ENCODE peak calls at places on chromosomes 1 and 21, in eight cellular contexts. One of them, this sample, is unnamed.

GRCh38 chr1:113416515-113416914 is 26.2 kb downstream of the MAGI3 start:
- DNase-seq in AG04450: no peak
- DNase-seq in HFF-Myc: no peak
- DNase-seq in fibroblast of the aortic adventitia: no peak
- DNase-seq in thoracic aorta: no peak
- DNase-seq in IMR-90: no peak
- DNase-seq in esophagus squamous epithelium: no peak
- DNase-seq in right lobe of liver: no peak
- DNase-seq in this sample: no peak

GRCh38 chr21:29436143-29436542 is 137.4 kb downstream of the BACH1 start:
- DNase-seq in AG04450: no peak
- DNase-seq in thoracic aorta: no peak
- DNase-seq in esophagus squamous epithelium: no peak
- DNase-seq in IMR-90: no peak
- DNase-seq in right lobe of liver: no peak
- DNase-seq in fibroblast of the aortic adventitia: peak
- DNase-seq in HFF-Myc: no peak
- DNase-seq in this sample: no peak

GRCh38 chr21:22474403-22474802 is 1476.2 kb downstream of the NCAM2 start:
- DNase-seq in thoracic aorta: no peak
- DNase-seq in esophagus squamous epithelium: no peak
- DNase-seq in IMR-90: no peak
- DNase-seq in fibroblast of the aortic adventitia: no peak
- DNase-seq in AG04450: no peak
- DNase-seq in right lobe of liver: no peak
- DNase-seq in HFF-Myc: no peak
- DNase-seq in this sample: no peak

GRCh38 chr21:31673513-31673912 is 14.0 kb downstream of the SOD1 start:
- DNase-seq in IMR-90: no peak
- DNase-seq in thoracic aorta: no peak
- DNase-seq in HFF-Myc: no peak
- DNase-seq in esophagus squamous epithelium: no peak
- DNase-seq in fibroblast of the aortic adventitia: no peak
- DNase-seq in right lobe of liver: no peak
- DNase-seq in AG04450: no peak
- DNase-seq in this sample: no peak

GRCh38 chr1:164588388-164589341 is 29.7 kb downstream of the PBX1 start:
- DNase-seq in thoracic aorta: no peak
- DNase-seq in IMR-90: peak
- DNase-seq in right lobe of liver: no peak
- DNase-seq in AG04450: peak
- DNase-seq in fibroblast of the aortic adventitia: peak
- DNase-seq in esophagus squamous epithelium: no peak
- DNase-seq in HFF-Myc: peak
- DNase-seq in this sample: no peak

GRCh38 chr1:22500476-22500875 is 48.8 kb downstream of the ZBTB40 start:
- DNase-seq in AG04450: peak
- DNase-seq in HFF-Myc: peak
- DNase-seq in thoracic aorta: no peak
- DNase-seq in esophagus squamous epithelium: no peak
- DNase-seq in fibroblast of the aortic adventitia: peak
- DNase-seq in IMR-90: peak
- DNase-seq in right lobe of liver: peak
- DNase-seq in this sample: no peak

GRCh38 chr1:45170151-45170742 is 36.2 kb downstream of the ZSWIM5 start:
- DNase-seq in esophagus squamous epithelium: no peak
- DNase-seq in HFF-Myc: no peak
- DNase-seq in right lobe of liver: no peak
- DNase-seq in fibroblast of the aortic adventitia: no peak
- DNase-seq in thoracic aorta: no peak
- DNase-seq in AG04450: no peak
- DNase-seq in IMR-90: no peak
- DNase-seq in this sample: no peak

GRCh38 chr1:204574856-204575145 is 58.6 kb downstream of the MDM4 start:
- DNase-seq in IMR-90: peak
- DNase-seq in HFF-Myc: peak
- DNase-seq in right lobe of liver: no peak
- DNase-seq in esophagus squamous epithelium: no peak
- DNase-seq in AG04450: no peak
- DNase-seq in thoracic aorta: no peak
- DNase-seq in fibroblast of the aortic adventitia: no peak
- DNase-seq in this sample: no peak

GRCh38 chr1:28412731-28413130 is 43.2 kb downstream of the PHACTR4 start:
- DNase-seq in fibroblast of the aortic adventitia: no peak
- DNase-seq in AG04450: no peak
- DNase-seq in right lobe of liver: no peak
- DNase-seq in IMR-90: no peak
- DNase-seq in thoracic aorta: no peak
- DNase-seq in HFF-Myc: no peak
- DNase-seq in esophagus squamous epithelium: no peak
- DNase-seq in this sample: no peak

DNA sequence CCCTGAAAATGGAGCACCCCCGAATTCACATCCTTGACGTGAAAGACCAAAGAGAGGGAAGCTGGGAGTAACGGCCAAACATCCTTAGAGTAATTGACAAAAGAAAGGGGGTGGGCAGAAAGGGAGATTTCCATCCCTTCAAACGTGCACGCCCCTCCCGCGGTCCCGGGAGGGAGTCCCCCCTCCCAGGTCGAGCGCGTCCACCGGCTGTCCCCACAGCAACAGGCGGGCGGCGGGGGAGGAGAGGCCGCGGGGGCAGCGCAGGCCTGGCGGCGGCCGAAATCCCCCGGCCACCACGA is 5.3 kb upstream of the PROX1 start:
- DNase-seq in HFF-Myc: no peak
- DNase-seq in esophagus squamous epithelium: no peak
- DNase-seq in AG04450: no peak
- DNase-seq in right lobe of liver: no peak
- DNase-seq in thoracic aorta: no peak
- DNase-seq in IMR-90: no peak
- DNase-seq in fibroblast of the aortic adventitia: no peak
- DNase-seq in this sample: no peak
- H3K4me3 ChIP-seq in HFF-Myc: no peak
- H3K4me3 ChIP-seq in esophagus squamous epithelium: peak
- H3K4me3 ChIP-seq in AG04450: no peak
- H3K4me3 ChIP-seq in right lobe of liver: peak
- H3K4me3 ChIP-seq in thoracic aorta: peak
- H3K4me3 ChIP-seq in IMR-90: no peak
- H3K4me3 ChIP-seq in fibroblast of the aortic adventitia: no peak
- H3K4me3 ChIP-seq in this sample: no peak

GRCh38 chr1:71593523-71593922 is 512.7 kb upstream of the ZRANB2 start:
- DNase-seq in thoracic aorta: no peak
- DNase-seq in fibroblast of the aortic adventitia: peak
- DNase-seq in esophagus squamous epithelium: no peak
- DNase-seq in HFF-Myc: no peak
- DNase-seq in IMR-90: peak
- DNase-seq in AG04450: no peak
- DNase-seq in right lobe of liver: no peak
- DNase-seq in this sample: no peak
- TF ChIP-seq CTCF in thoracic aorta: no peak
- TF ChIP-seq CTCF in fibroblast of the aortic adventitia: peak
- TF ChIP-seq CTCF in esophagus squamous epithelium: no peak
- TF ChIP-seq CTCF in HFF-Myc: peak
- TF ChIP-seq CTCF in IMR-90: no peak
- TF ChIP-seq CTCF in AG04450: peak
- TF ChIP-seq CTCF in right lobe of liver: no peak
- TF ChIP-seq CTCF in this sample: no peak

GRCh38 chr1:190474587-190475305 is 2.9 kb downstream of the BRINP3 start:
- DNase-seq in esophagus squamous epithelium: no peak
- DNase-seq in right lobe of liver: no peak
- DNase-seq in fibroblast of the aortic adventitia: peak
- DNase-seq in thoracic aorta: no peak
- DNase-seq in HFF-Myc: no peak
- DNase-seq in IMR-90: peak
- DNase-seq in AG04450: no peak
- DNase-seq in this sample: no peak
- H3K4me3 ChIP-seq in esophagus squamous epithelium: peak
- H3K4me3 ChIP-seq in right lobe of liver: no peak
- H3K4me3 ChIP-seq in fibroblast of the aortic adventitia: peak
- H3K4me3 ChIP-seq in thoracic aorta: peak
- H3K4me3 ChIP-seq in HFF-Myc: no peak
- H3K4me3 ChIP-seq in IMR-90: peak
- H3K4me3 ChIP-seq in AG04450: peak
- H3K4me3 ChIP-seq in this sample: no peak

DNA sequence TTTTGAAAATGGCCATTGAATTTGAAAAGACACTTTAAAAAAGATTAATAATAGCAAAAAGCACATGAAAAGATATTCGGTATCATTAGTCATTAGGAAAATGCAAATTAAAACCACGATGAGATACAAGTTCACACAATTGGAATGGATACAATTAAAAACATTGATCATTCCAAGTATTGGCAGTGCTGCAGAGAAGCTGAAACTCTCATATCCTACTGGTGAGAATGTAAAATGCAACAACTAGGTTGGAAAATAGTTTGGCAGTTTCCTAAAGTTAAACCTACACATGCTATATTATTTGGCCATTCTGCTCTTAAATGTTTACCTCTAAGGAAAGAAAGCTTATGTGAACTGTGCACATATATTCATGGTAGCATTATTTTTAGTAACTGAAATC is 838.7 kb upstream of the PRMT6 start:
- DNase-seq in thoracic aorta: no peak
- DNase-seq in AG04450: no peak
- DNase-seq in esophagus squamous epithelium: no peak
- DNase-seq in IMR-90: no peak
- DNase-seq in fibroblast of the aortic adventitia: no peak
- DNase-seq in HFF-Myc: no peak
- DNase-seq in right lobe of liver: no peak
- DNase-seq in this sample: no peak
- TF ChIP-seq CTCF in thoracic aorta: no peak
- TF ChIP-seq CTCF in AG04450: no peak
- TF ChIP-seq CTCF in esophagus squamous epithelium: no peak
- TF ChIP-seq CTCF in IMR-90: no peak
- TF ChIP-seq CTCF in fibroblast of the aortic adventitia: no peak
- TF ChIP-seq CTCF in HFF-Myc: no peak
- TF ChIP-seq CTCF in right lobe of liver: no peak
- TF ChIP-seq CTCF in this sample: peak

DNA sequence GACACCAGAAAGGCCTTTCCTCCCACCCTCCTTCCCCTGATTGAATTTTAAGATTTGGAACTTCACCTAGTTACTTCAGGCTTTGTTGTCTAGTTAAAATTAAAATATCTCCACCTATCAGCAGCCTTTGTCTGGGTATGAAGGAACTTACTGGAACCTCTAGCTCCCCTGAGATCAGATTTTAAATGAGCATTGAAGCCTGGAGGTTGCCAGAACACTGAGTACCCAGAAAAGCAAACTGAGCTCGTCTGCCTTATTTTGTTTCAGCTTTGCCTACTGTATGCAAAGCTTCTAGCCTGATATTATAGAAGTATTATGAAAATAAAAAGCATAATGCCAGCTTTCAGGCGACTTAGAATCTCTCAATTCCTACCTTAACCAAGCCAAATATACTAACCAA is 34.1 kb downstream of the HLCS start:
- DNase-seq in IMR-90: no peak
- DNase-seq in right lobe of liver: no peak
- DNase-seq in AG04450: no peak
- DNase-seq in thoracic aorta: no peak
- DNase-seq in HFF-Myc: no peak
- DNase-seq in esophagus squamous epithelium: no peak
- DNase-seq in fibroblast of the aortic adventitia: no peak
- DNase-seq in this sample: no peak
- H3K4me3 ChIP-seq in IMR-90: no peak
- H3K4me3 ChIP-seq in right lobe of liver: no peak
- H3K4me3 ChIP-seq in AG04450: no peak
- H3K4me3 ChIP-seq in thoracic aorta: no peak
- H3K4me3 ChIP-seq in HFF-Myc: no peak
- H3K4me3 ChIP-seq in esophagus squamous epithelium: no peak
- H3K4me3 ChIP-seq in fibroblast of the aortic adventitia: no peak
- H3K4me3 ChIP-seq in this sample: no peak

DNA sequence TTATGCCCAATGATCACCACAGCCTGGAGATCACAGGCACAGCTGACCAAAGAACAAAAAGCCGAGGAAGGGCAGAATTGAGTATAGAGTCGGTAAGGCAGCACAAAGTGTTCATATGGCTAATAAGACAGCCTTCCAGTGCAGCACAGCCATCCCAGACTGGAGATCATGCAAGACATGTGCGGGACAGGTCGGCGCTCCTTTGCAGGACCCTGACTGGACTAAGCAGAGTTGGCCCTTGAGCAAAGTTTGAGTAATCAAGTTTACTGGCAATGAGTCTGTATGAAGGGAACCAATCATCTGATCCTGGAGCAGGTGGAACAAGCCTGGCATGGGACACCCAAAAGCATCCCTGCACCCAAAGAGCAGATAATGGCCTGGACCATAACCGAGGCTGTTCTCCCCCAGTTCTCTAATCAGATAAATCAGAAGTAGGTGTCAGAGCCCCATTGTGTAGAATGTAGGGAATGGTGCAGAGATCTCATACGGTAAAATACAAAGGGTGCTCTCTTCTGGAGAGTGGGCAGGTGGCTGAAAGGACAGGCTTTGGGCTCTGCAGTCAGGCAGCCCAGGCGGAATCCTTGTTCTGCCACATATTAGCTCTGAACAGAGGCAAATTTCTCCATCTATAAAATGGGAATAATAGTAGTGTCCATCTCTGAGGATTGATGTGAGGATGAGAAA is 10.7 kb upstream of the DNASE2B start:
- DNase-seq in HFF-Myc: no peak
- DNase-seq in fibroblast of the aortic adventitia: no peak
- DNase-seq in IMR-90: no peak
- DNase-seq in thoracic aorta: no peak
- DNase-seq in AG04450: no peak
- DNase-seq in esophagus squamous epithelium: no peak
- DNase-seq in right lobe of liver: no peak
- DNase-seq in this sample: no peak
- TF ChIP-seq CTCF in HFF-Myc: peak
- TF ChIP-seq CTCF in fibroblast of the aortic adventitia: no peak
- TF ChIP-seq CTCF in IMR-90: peak
- TF ChIP-seq CTCF in thoracic aorta: no peak
- TF ChIP-seq CTCF in AG04450: peak
- TF ChIP-seq CTCF in esophagus squamous epithelium: no peak
- TF ChIP-seq CTCF in right lobe of liver: no peak
- TF ChIP-seq CTCF in this sample: no peak

GRCh38 chr1:114559356-114559755 is 22.1 kb downstream of the BCAS2 start:
- DNase-seq in AG04450: no peak
- DNase-seq in HFF-Myc: no peak
- DNase-seq in fibroblast of the aortic adventitia: no peak
- DNase-seq in IMR-90: no peak
- DNase-seq in right lobe of liver: no peak
- DNase-seq in thoracic aorta: no peak
- DNase-seq in esophagus squamous epithelium: no peak
- DNase-seq in this sample: no peak
- H3K4me3 ChIP-seq in AG04450: no peak
- H3K4me3 ChIP-seq in HFF-Myc: no peak
- H3K4me3 ChIP-seq in fibroblast of the aortic adventitia: no peak
- H3K4me3 ChIP-seq in IMR-90: no peak
- H3K4me3 ChIP-seq in right lobe of liver: no peak
- H3K4me3 ChIP-seq in thoracic aorta: no peak
- H3K4me3 ChIP-seq in esophagus squamous epithelium: no peak
- H3K4me3 ChIP-seq in this sample: no peak

This sample was measured in PC-9.